ENCODE peak calls at places on chromosomes 12 and 14, in nine cellular contexts. Z is B cell, C is cardiac fibroblast, M is retina, N is iris pigment epithelial cell, I is COR-L47, X is mucosa of descending colon, T is NCI-H2081, D is NCI-H1105. W is an unnamed sample.

GRCh38 chr12:71216725-71217579 is 59.2 kb upstream of the TSPAN8 start:
- DNase-seq in I (peak), T (peak), C (peak), N (peak), X (peak), M (peak), D (peak), Z (no peak), W (no peak)

GRCh38 chr12:96824838-96825236 is 82.2 kb upstream of the NEDD1 start:
- DNase-seq in C (no peak), N (no peak), T (no peak), Z (no peak), X (no peak), I (no peak), D (no peak), M (no peak), W (no peak)

GRCh38 chr12:104741497-104742367 is 216.4 kb downstream of the SLC41A2 start:
- DNase-seq in T (no peak), Z (no peak), X (no peak), I (no peak), N (peak), M (peak), D (no peak), C (no peak), W (no peak)

GRCh38 chr12:121825041-121825523 is 21.3 kb downstream of the SETD1B start:
- DNase-seq in C (no peak), I (no peak), X (no peak), N (no peak), T (no peak), M (no peak), Z (no peak), D (no peak), W (no peak)

GRCh38 chr14:90005939-90006530 is 50.3 kb downstream of the TDP1 start:
- DNase-seq in X (no peak), C (no peak), I (no peak), D (no peak), M (no peak), N (no peak), T (no peak), Z (no peak), W (no peak)

GRCh38 chr14:61281186-61281676 is at the start of gene TMEM30B:
- DNase-seq in N (no peak), Z (peak), M (no peak), I (peak), C (no peak), X (peak), D (peak), T (peak), W (peak)

GRCh38 chr12:110561471-110562201 is 21.5 kb downstream of the PPTC7 start:
- DNase-seq in Z (no peak), N (no peak), T (no peak), D (no peak), I (no peak), C (no peak), X (no peak), M (no peak), W (no peak)

GRCh38 chr12:58925111-58925732 is 4.9 kb upstream of the LRIG3 start:
- DNase-seq in X (no peak), I (no peak), C (peak), M (no peak), Z (no peak), D (no peak), T (no peak), N (peak), W (no peak)

GRCh38 chr12:76451528-76451927 is 103.3 kb upstream of the BBS10 start:
- DNase-seq in X (no peak), T (no peak), D (no peak), I (no peak), C (no peak), M (no peak), Z (no peak), N (no peak), W (no peak)

GRCh38 chr12:31021809-31022492 is 51.7 kb upstream of the DDX11 start:
- DNase-seq in M (no peak), C (no peak), T (peak), N (peak), I (no peak), Z (no peak), X (no peak), D (no peak), W (no peak)

GRCh38 chr14:72605921-72606220 is 288.0 kb downstream of the DPF3 start:
- DNase-seq in M (no peak), C (no peak), D (no peak), I (no peak), T (no peak), N (no peak), Z (no peak), X (no peak), W (no peak)

GRCh38 chr12:6056406-6057211 is 67.9 kb downstream of the VWF start:
- DNase-seq in M (peak), T (no peak), Z (no peak), N (no peak), I (no peak), D (no peak), X (no peak), C (no peak), W (peak)

GRCh38 chr14:88426271-88426670 is 40.8 kb downstream of the SPATA7 start:
- DNase-seq in N (peak), D (no peak), I (no peak), T (no peak), Z (no peak), M (no peak), C (peak), X (no peak), W (no peak)

GRCh38 chr14:44960146-44960545 is 1.6 kb downstream of the KLHL28 start:
- DNase-seq in C (no peak), D (no peak), M (peak), Z (no peak), I (no peak), X (no peak), T (peak), N (peak), W (no peak)

GRCh38 chr12:96617178-96617577 is 127.8 kb downstream of the CFAP54 start:
- DNase-seq in N (no peak), D (no peak), M (no peak), I (no peak), C (no peak), Z (no peak), X (no peak), T (no peak), W (no peak)

GRCh38 chr12:76532520-76532919 is 27.1 kb downstream of the OSBPL8 start:
- DNase-seq in T (no peak), X (no peak), Z (no peak), N (no peak), D (no peak), C (no peak), M (no peak), I (no peak), W (no peak)

GRCh38 chr14:55240526-55241178 is 30.6 kb upstream of the FBXO34 start:
- DNase-seq in T (no peak), X (no peak), C (peak), N (peak), D (no peak), M (peak), I (no peak), Z (no peak), W (no peak)

GRCh38 chr14:24280797-24281460 is 9.5 kb upstream of the RABGGTA start:
- DNase-seq in T (no peak), X (peak), Z (no peak), M (no peak), C (peak), I (no peak), N (no peak), D (no peak), W (no peak)

GRCh38 chr14:103453791-103454190 is 68.6 kb downstream of the MARK3 start:
- DNase-seq in C (no peak), X (no peak), Z (no peak), D (no peak), N (no peak), I (no peak), T (no peak), M (no peak), W (no peak)

GRCh38 chr12:26723379-26724308 is 109.3 kb downstream of the ITPR2 start:
- DNase-seq in Z (no peak), N (peak), M (no peak), D (no peak), T (no peak), I (no peak), X (no peak), C (peak), W (peak)

GRCh38 chr14:103556976-103557758 is 5.3 kb downstream of the BAG5 start:
- DNase-seq in C (no peak), M (peak), Z (no peak), I (no peak), X (no peak), T (peak), D (no peak), N (no peak), W (no peak)

GRCh38 chr12:20030847-20031246 is 337.5 kb upstream of the PDE3A start:
- DNase-seq in X (no peak), N (no peak), I (no peak), M (no peak), T (no peak), C (peak), Z (no peak), D (no peak), W (no peak)

GRCh38 chr14:50006141-50006540 is 110.2 kb downstream of the VCPKMT start:
- DNase-seq in C (no peak), N (no peak), Z (no peak), I (no peak), X (no peak), T (no peak), D (no peak), M (no peak), W (no peak)

GRCh38 chr12:97650242-97650641 is 187.6 kb downstream of the RMST start:
- DNase-seq in T (no peak), Z (no peak), M (peak), X (no peak), N (peak), I (no peak), D (no peak), C (no peak), W (no peak)

GRCh38 chr14:21915814-21916213 is 242.2 kb upstream of the OR4E1 start:
- DNase-seq in Z (no peak), C (peak), M (no peak), D (no peak), N (peak), I (no peak), T (no peak), X (no peak), W (no peak)

GRCh38 chr12:79128956-79129355 is 264.4 kb downstream of the SYT1 start:
- DNase-seq in N (peak), Z (no peak), D (no peak), C (no peak), M (no peak), I (no peak), T (no peak), X (no peak), W (no peak)

GRCh38 chr14:73924337-73924736 is 25.6 kb downstream of the FAM161B start:
- DNase-seq in M (no peak), Z (no peak), D (no peak), N (peak), X (no peak), I (no peak), T (no peak), C (no peak), W (no peak)

GRCh38 chr12:22477166-22477893 is 67.0 kb downstream of the C2CD5 start:
- DNase-seq in N (peak), Z (no peak), M (no peak), D (no peak), T (no peak), X (no peak), C (peak), I (no peak), W (no peak)

GRCh38 chr14:66074546-66074945 is 411.6 kb upstream of the CCDC196 start:
- DNase-seq in T (no peak), C (no peak), Z (no peak), I (no peak), N (no peak), X (no peak), M (peak), D (no peak), W (no peak)

GRCh38 chr12:98341021-98341420 is 174.4 kb upstream of the TMPO start:
- DNase-seq in D (no peak), I (no peak), N (no peak), C (no peak), X (no peak), Z (no peak), T (no peak), M (no peak), W (no peak)

GRCh38 chr12:122834921-122835692 is at the start of gene HIP1R:
- DNase-seq in Z (peak), D (peak), T (peak), I (no peak), C (no peak), N (no peak), X (peak), M (peak), W (peak)

GRCh38 chr12:101924647-101925046 is 47.3 kb downstream of the DRAM1 start:
- DNase-seq in Z (no peak), M (no peak), D (no peak), I (no peak), X (no peak), C (no peak), N (peak), T (no peak), W (no peak)

GRCh38 chr12:52230364-52231281 is 2.4 kb upstream of the KRT7 start:
- DNase-seq in M (no peak), N (peak), I (no peak), T (no peak), Z (no peak), D (no peak), X (no peak), C (peak), W (no peak)

GRCh38 chr14:74582910-74583581 is 29.0 kb downstream of the LTBP2 start:
- DNase-seq in M (no peak), N (no peak), D (no peak), Z (no peak), I (no peak), C (peak), T (no peak), X (no peak), W (no peak)

W was measured in GM20000.